ENCODE peak calls at places on chromosomes 12 and 14, in five cellular contexts. One of them, this sample, is unnamed. For H3K27me3 and H3K4me1, the result is how much of the 10 kb centered on the place peaks cover.

GRCh38 chr12:33429468-33429867 is 10.2 kb downstream of the SYT10 start:
- DNase-seq in PC-3: no peak
- DNase-seq in suprapubic skin: no peak
- DNase-seq in heart left ventricle: no peak
- DNase-seq in hepatocyte: no peak
- DNase-seq in this sample: no peak

GRCh38 chr12:3655331-3655900 is 97.5 kb downstream of the CRACR2A start:
- DNase-seq in PC-3: peak
- DNase-seq in suprapubic skin: no peak
- DNase-seq in heart left ventricle: no peak
- DNase-seq in hepatocyte: no peak
- DNase-seq in this sample: no peak

GRCh38 chr14:105894978-105895881 is 368.8 kb downstream of the TMEM121 start:
- DNase-seq in PC-3: no peak
- DNase-seq in suprapubic skin: peak
- DNase-seq in heart left ventricle: no peak
- DNase-seq in hepatocyte: no peak
- DNase-seq in this sample: no peak

GRCh38 chr12:990308-990648 is 745 bp upstream of the ERC1 start:
- DNase-seq in PC-3: peak
- DNase-seq in suprapubic skin: peak
- DNase-seq in heart left ventricle: peak
- DNase-seq in hepatocyte: peak
- DNase-seq in this sample: peak

GRCh38 chr12:102910137-102910536 is 6.9 kb downstream of the PAH start:
- DNase-seq in PC-3: no peak
- DNase-seq in suprapubic skin: no peak
- DNase-seq in heart left ventricle: no peak
- DNase-seq in hepatocyte: no peak
- DNase-seq in this sample: no peak

GRCh38 chr12:19964549-19964948 is 403.8 kb upstream of the PDE3A start:
- DNase-seq in PC-3: no peak
- DNase-seq in suprapubic skin: no peak
- DNase-seq in heart left ventricle: no peak
- DNase-seq in hepatocyte: no peak
- DNase-seq in this sample: no peak

GRCh38 chr14:86955955-86956354 is 1037.0 kb downstream of the GALC start:
- DNase-seq in PC-3: no peak
- DNase-seq in suprapubic skin: no peak
- DNase-seq in heart left ventricle: no peak
- DNase-seq in hepatocyte: no peak
- DNase-seq in this sample: no peak

GRCh38 chr12:30063435-30063945 is 279.7 kb upstream of the TMTC1 start:
- DNase-seq in PC-3: peak
- DNase-seq in suprapubic skin: no peak
- DNase-seq in heart left ventricle: no peak
- DNase-seq in hepatocyte: no peak
- DNase-seq in this sample: no peak

GRCh38 chr14:23640524-23641141 is 4.5 kb downstream of the DHRS2 start:
- DNase-seq in PC-3: peak
- DNase-seq in suprapubic skin: no peak
- DNase-seq in heart left ventricle: no peak
- DNase-seq in hepatocyte: peak
- DNase-seq in this sample: peak

GRCh38 chr12:83954071-83954789 is 958.4 kb downstream of the SLC6A15 start:
- DNase-seq in PC-3: no peak
- DNase-seq in suprapubic skin: no peak
- DNase-seq in heart left ventricle: no peak
- DNase-seq in hepatocyte: no peak
- DNase-seq in this sample: no peak

GRCh38 chr12:47964102-47964723 is 817 bp downstream of the TMEM106C start:
- DNase-seq in PC-3: peak
- DNase-seq in suprapubic skin: no peak
- DNase-seq in heart left ventricle: no peak
- DNase-seq in hepatocyte: peak
- DNase-seq in this sample: peak

GRCh38 chr12:95083938-95084337 is 10.5 kb upstream of the NR2C1 start:
- DNase-seq in PC-3: no peak
- DNase-seq in suprapubic skin: no peak
- DNase-seq in heart left ventricle: no peak
- DNase-seq in hepatocyte: peak
- DNase-seq in this sample: peak

GRCh38 chr12:7984900-7985299 is 47.6 kb upstream of the FOXJ2 start:
- DNase-seq in PC-3: no peak
- DNase-seq in suprapubic skin: no peak
- DNase-seq in heart left ventricle: no peak
- DNase-seq in hepatocyte: no peak
- DNase-seq in this sample: no peak

GRCh38 chr14:75982724-75983358 is 1.0 kb upstream of the TGFB3 start:
- DNase-seq in PC-3: no peak
- DNase-seq in suprapubic skin: peak
- DNase-seq in heart left ventricle: peak
- DNase-seq in hepatocyte: no peak
- DNase-seq in this sample: peak

GRCh38 chr14:69318241-69318640 is 58.3 kb downstream of the GALNT16 start:
- DNase-seq in PC-3: no peak
- DNase-seq in suprapubic skin: peak
- DNase-seq in heart left ventricle: no peak
- DNase-seq in hepatocyte: no peak
- DNase-seq in this sample: no peak

GRCh38 chr14:68104518-68104917 is 284.9 kb downstream of the RAD51B start:
- DNase-seq in PC-3: no peak
- DNase-seq in suprapubic skin: no peak
- DNase-seq in heart left ventricle: no peak
- DNase-seq in hepatocyte: peak
- DNase-seq in this sample: no peak

GRCh38 chr14:104109731-104110361 is 24.3 kb downstream of the ASPG start:
- DNase-seq in PC-3: no peak
- DNase-seq in suprapubic skin: peak
- DNase-seq in heart left ventricle: no peak
- DNase-seq in hepatocyte: no peak
- DNase-seq in this sample: peak

GRCh38 chr14:91892918-91893527 is 25.7 kb upstream of the TC2N start:
- DNase-seq in PC-3: peak
- DNase-seq in suprapubic skin: no peak
- DNase-seq in heart left ventricle: no peak
- DNase-seq in hepatocyte: no peak
- DNase-seq in this sample: no peak

GRCh38 chr12:77124767-77125166 is 59.4 kb upstream of the E2F7 start:
- DNase-seq in PC-3: no peak
- DNase-seq in suprapubic skin: no peak
- DNase-seq in heart left ventricle: no peak
- DNase-seq in hepatocyte: no peak
- DNase-seq in this sample: no peak

GRCh38 chr12:112386726-112387125 is 4.5 kb upstream of the HECTD4 start:
- DNase-seq in PC-3: no peak
- DNase-seq in suprapubic skin: no peak
- DNase-seq in heart left ventricle: no peak
- DNase-seq in hepatocyte: peak
- DNase-seq in this sample: no peak

GRCh38 chr14:50928002-50928635 is 16.2 kb downstream of the PYGL start:
- DNase-seq in PC-3: no peak
- DNase-seq in suprapubic skin: no peak
- DNase-seq in heart left ventricle: no peak
- DNase-seq in hepatocyte: no peak
- DNase-seq in this sample: peak

GRCh38 chr12:57732726-57733593 is 5.6 kb downstream of the AGAP2 start:
- DNase-seq in PC-3: no peak
- DNase-seq in suprapubic skin: no peak
- DNase-seq in heart left ventricle: no peak
- DNase-seq in hepatocyte: no peak
- DNase-seq in this sample: no peak
- H3K27me3 ChIP-seq in PC-3: under half
- H3K27me3 ChIP-seq in suprapubic skin: under half
- H3K27me3 ChIP-seq in heart left ventricle: under half
- H3K27me3 ChIP-seq in hepatocyte: half or more
- H3K27me3 ChIP-seq in this sample: under half

GRCh38 chr14:55272922-55273321 is 1.7 kb downstream of the FBXO34 start:
- DNase-seq in PC-3: peak
- DNase-seq in suprapubic skin: no peak
- DNase-seq in heart left ventricle: no peak
- DNase-seq in hepatocyte: no peak
- DNase-seq in this sample: no peak
- H3K4me1 ChIP-seq in PC-3: under half
- H3K4me1 ChIP-seq in suprapubic skin: under half
- H3K4me1 ChIP-seq in heart left ventricle: under half
- H3K4me1 ChIP-seq in hepatocyte: under half
- H3K4me1 ChIP-seq in this sample: under half

GRCh38 chr12:71754461-71755145 is at the start of gene RAB21:
- DNase-seq in PC-3: peak
- DNase-seq in suprapubic skin: peak
- DNase-seq in heart left ventricle: peak
- DNase-seq in hepatocyte: peak
- DNase-seq in this sample: peak
- TF ChIP-seq CTCF in PC-3: peak
- TF ChIP-seq CTCF in suprapubic skin: peak
- TF ChIP-seq CTCF in heart left ventricle: peak
- TF ChIP-seq CTCF in hepatocyte: no peak
- TF ChIP-seq CTCF in this sample: peak

GRCh38 chr14:26596722-26597030 is 1.2 kb downstream of the NOVA1 start:
- DNase-seq in PC-3: no peak
- DNase-seq in suprapubic skin: peak
- DNase-seq in heart left ventricle: peak
- DNase-seq in hepatocyte: peak
- DNase-seq in this sample: peak
- H3K27me3 ChIP-seq in PC-3: under half
- H3K27me3 ChIP-seq in suprapubic skin: under half
- H3K27me3 ChIP-seq in heart left ventricle: under half
- H3K27me3 ChIP-seq in hepatocyte: under half
- H3K27me3 ChIP-seq in this sample: under half

GRCh38 chr12:21649034-21649433 is 8.6 kb downstream of the LDHB start:
- DNase-seq in PC-3: no peak
- DNase-seq in suprapubic skin: no peak
- DNase-seq in heart left ventricle: no peak
- DNase-seq in hepatocyte: no peak
- DNase-seq in this sample: no peak
- H3K4me1 ChIP-seq in PC-3: under half
- H3K4me1 ChIP-seq in suprapubic skin: under half
- H3K4me1 ChIP-seq in heart left ventricle: under half
- H3K4me1 ChIP-seq in hepatocyte: under half
- H3K4me1 ChIP-seq in this sample: under half

DNA sequence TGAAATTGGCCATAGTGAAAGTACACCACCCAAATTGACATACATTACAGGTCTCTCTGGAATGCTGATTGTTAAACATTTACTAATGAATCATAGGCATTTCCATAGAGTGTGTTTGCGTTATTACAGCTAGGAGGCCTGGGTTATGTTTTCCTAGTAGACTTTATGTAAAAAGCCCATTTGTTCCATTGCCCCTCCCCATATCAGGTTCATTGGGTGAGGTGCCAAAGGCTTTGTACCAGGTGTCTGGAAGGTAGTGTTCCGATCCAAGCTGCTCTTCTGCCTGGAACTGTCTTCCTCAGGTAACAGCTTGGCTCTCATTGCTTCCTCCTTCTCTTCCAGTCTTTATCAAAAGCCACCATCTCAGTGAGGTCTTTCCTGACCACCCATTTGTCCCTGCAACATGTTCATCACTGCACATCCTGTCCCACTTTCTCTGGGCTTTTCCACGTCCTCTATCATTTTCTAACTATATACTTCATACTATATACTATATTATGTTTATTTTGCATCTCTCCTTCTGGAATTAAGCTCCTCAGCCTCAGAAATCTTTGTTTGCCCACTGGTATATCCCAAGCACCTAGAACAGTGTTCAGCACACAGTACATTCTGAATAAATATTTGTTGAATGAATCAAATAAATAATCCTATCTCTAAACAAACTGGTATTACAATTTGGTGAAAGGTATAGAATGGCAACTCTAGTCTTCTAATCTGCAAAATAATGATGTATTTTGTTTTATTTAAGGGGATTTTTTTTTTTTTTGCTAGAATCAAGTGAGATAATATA is 252.3 kb downstream of the KTN1 start:
- DNase-seq in PC-3: peak
- DNase-seq in suprapubic skin: no peak
- DNase-seq in heart left ventricle: no peak
- DNase-seq in hepatocyte: peak
- DNase-seq in this sample: peak
- TF ChIP-seq CTCF in PC-3: no peak
- TF ChIP-seq CTCF in suprapubic skin: no peak
- TF ChIP-seq CTCF in heart left ventricle: no peak
- TF ChIP-seq CTCF in hepatocyte: no peak
- TF ChIP-seq CTCF in this sample: no peak